ENCODE peak calls at places on chromosomes 2 and 18, in ten cellular contexts. L is mesothelial cell of epicardium, K is HFFc6, N is AG09309, D is endothelial cell, J is dorsolateral prefrontal cortex, P is D721Med, E is heart right ventricle, Z is Calu3, T is fibroblast of pulmonary artery. F is an unnamed sample.

GRCh38 chr18:70555046-70555445 is 266.2 kb downstream of the SOCS6 start:
- DNase-seq in K (no peak), D (no peak), P (no peak), Z (no peak), E (no peak), J (no peak), T (no peak), N (no peak), L (no peak), F (no peak)

GRCh38 chr2:71341645-71342044 is 10.1 kb downstream of the ZNF638 start:
- DNase-seq in T (no peak), L (no peak), J (no peak), D (no peak), E (no peak), Z (no peak), N (no peak), K (no peak), P (no peak), F (no peak)

GRCh38 chr2:95052301-95052700 is 26.8 kb downstream of the MAL start:
- DNase-seq in N (no peak), L (no peak), J (no peak), D (no peak), E (no peak), K (no peak), T (no peak), P (no peak), Z (no peak), F (no peak)

GRCh38 chr2:95284886-95285541 is 10.8 kb downstream of the PROM2 start:
- DNase-seq in Z (no peak), T (no peak), D (peak), E (no peak), P (no peak), N (no peak), K (peak), L (no peak), J (no peak), F (no peak)

GRCh38 chr2:188000189-188000588 is 291.5 kb upstream of the GULP1 start:
- DNase-seq in J (no peak), D (no peak), Z (no peak), N (no peak), P (no peak), T (no peak), E (no peak), K (no peak), L (no peak), F (no peak)

GRCh38 chr2:161651547-161651946 is 27.3 kb downstream of the SLC4A10 start:
- DNase-seq in E (no peak), N (no peak), J (no peak), D (no peak), T (no peak), P (no peak), L (no peak), Z (no peak), K (no peak), F (no peak)

GRCh38 chr2:170369894-170370293 is 191.9 kb downstream of the MYO3B start:
- DNase-seq in P (no peak), Z (no peak), J (no peak), K (peak), D (no peak), E (no peak), T (peak), L (no peak), N (no peak), F (no peak)

GRCh38 chr2:11914455-11914854 is 168.0 kb downstream of the LPIN1 start:
- DNase-seq in D (no peak), Z (no peak), T (no peak), J (no peak), K (no peak), N (peak), P (no peak), E (no peak), L (no peak), F (no peak)

GRCh38 chr18:44093253-44093652 is 587.4 kb upstream of the SETBP1 start:
- DNase-seq in L (no peak), J (no peak), T (peak), E (no peak), N (no peak), P (no peak), K (no peak), D (no peak), Z (no peak), F (no peak)

GRCh38 chr2:238785528-238785860 is 62.4 kb upstream of the TWIST2 start:
- DNase-seq in E (no peak), P (no peak), T (no peak), K (peak), N (no peak), J (no peak), D (no peak), Z (no peak), L (no peak), F (no peak)

GRCh38 chr2:23788100-23788499 is 138.8 kb downstream of the ATAD2B start:
- DNase-seq in E (no peak), D (no peak), J (no peak), P (no peak), Z (no peak), L (no peak), K (no peak), T (no peak), N (no peak), F (no peak)

GRCh38 chr18:23958036-23958435 is 56.5 kb upstream of the TTC39C start:
- DNase-seq in E (peak), P (no peak), D (no peak), L (no peak), J (peak), Z (no peak), K (no peak), T (peak), N (no peak), F (no peak)

GRCh38 chr2:102081600-102081999 is 60.9 kb upstream of the IL1R1 start:
- DNase-seq in P (no peak), D (no peak), T (no peak), K (no peak), J (no peak), N (no peak), E (no peak), Z (no peak), L (no peak), F (no peak)

GRCh38 chr2:100173907-100174525 is 31.6 kb upstream of the AFF3 start:
- DNase-seq in K (no peak), Z (no peak), N (peak), P (no peak), J (no peak), D (no peak), L (no peak), E (no peak), T (no peak), F (no peak)

GRCh38 chr2:230602562-230603230 is 109.9 kb upstream of the CAB39 start:
- DNase-seq in D (no peak), K (no peak), E (no peak), T (no peak), J (no peak), P (no peak), Z (no peak), L (no peak), N (no peak), F (no peak)

GRCh38 chr2:1137992-1138391 is 187.3 kb downstream of the SNTG2 start:
- DNase-seq in P (no peak), D (no peak), J (no peak), Z (no peak), E (no peak), K (no peak), T (no peak), L (no peak), N (no peak), F (no peak)

GRCh38 chr2:84817239-84817655 is 63.6 kb downstream of the TRABD2A start:
- DNase-seq in T (no peak), P (no peak), E (no peak), L (no peak), N (no peak), J (no peak), Z (no peak), K (no peak), D (no peak), F (no peak)

GRCh38 chr2:30565860-30566358 is 118.9 kb downstream of the LCLAT1 start:
- DNase-seq in P (no peak), K (no peak), N (peak), Z (no peak), T (peak), L (no peak), D (no peak), E (no peak), J (no peak), F (no peak)

GRCh38 chr2:71640459-71640858 is 187.1 kb downstream of the DYSF start:
- DNase-seq in N (no peak), Z (no peak), J (no peak), L (no peak), T (no peak), E (no peak), P (no peak), K (no peak), D (no peak), F (no peak)

GRCh38 chr18:48028081-48028480 is 97.6 kb upstream of the SMAD2 start:
- DNase-seq in P (no peak), Z (no peak), K (no peak), J (no peak), L (no peak), T (no peak), N (no peak), D (no peak), E (no peak), F (no peak)
- TF ChIP-seq CTCF in P (no peak), Z (no peak), K (peak), J (no peak), L (no peak), T (peak), N (no peak), D (peak), E (no peak), F (peak)

DNA sequence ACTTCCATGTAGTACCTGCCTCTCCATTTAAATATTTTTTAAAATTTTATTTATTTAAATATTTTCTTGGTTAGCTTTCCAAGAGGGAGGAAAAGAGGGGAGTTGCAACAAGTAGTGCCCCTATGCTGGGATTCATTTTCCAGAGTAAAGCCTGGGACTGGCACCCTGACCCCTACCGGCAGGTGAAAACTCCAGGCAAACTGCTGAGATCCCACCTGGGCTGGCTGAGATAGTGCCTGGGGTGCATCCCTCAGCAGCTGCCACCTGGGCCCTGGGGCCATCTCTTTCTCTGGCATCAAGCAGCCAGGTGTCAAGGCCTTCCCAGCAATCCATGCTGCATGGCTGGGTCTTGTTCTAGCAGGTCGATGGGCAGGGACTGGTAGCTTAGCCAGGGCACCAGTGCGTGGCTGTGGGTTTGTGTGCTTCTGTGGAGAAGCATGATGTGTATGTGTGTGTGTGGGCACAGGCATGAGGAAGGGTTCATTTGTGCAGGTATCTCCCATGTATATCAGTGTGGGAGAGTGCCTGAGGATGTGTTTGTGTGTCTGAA is 6.5 kb downstream of the SIX2 start:
- DNase-seq in N (no peak), D (no peak), P (no peak), Z (no peak), L (no peak), E (no peak), J (no peak), T (no peak), K (no peak), F (no peak)
- TF ChIP-seq CTCF in N (no peak), D (no peak), P (no peak), Z (no peak), L (no peak), E (no peak), J (no peak), T (no peak), K (no peak), F (peak)

DNA sequence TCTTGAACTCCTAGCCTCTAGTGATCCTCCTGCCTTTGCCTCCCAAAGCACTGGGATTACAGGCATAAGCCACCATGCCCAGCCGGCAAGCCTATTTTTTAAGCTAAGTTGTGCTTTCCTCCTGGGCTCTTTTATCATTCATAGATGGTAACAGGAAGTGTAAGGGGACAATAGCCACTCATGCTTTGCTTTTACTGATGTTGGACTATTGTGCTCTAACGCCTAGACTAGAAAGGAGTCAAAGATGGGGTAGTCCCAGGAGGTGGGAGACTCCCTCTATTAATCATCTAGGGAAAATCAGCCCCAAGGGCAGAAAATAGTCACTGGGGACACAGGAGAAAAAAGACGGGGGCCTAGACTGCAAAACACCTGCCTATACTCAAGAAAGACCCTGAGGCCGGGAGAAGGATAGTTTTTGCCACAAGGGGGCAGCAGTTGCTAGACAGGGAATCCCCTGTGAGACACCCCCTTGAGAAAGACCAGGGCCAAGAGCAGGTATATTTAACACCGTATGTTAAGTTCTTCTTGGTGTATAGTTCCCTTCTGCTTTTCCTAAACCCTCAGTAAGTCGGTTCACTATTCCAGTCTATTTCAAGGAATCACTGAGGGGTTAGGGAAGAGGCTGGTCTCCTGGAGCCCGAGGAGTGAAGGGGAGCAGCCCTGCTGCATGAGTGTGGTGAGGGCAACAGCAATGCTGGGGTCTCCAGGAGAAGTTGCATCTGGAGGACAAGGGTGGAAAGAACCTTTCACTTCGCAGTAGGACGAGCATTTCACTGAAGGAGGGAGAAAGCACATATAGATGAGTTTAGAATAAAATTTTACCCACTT is 2.1 kb upstream of the CXCR1 start:
- DNase-seq in D (peak), T (peak), L (peak), N (no peak), J (peak), P (no peak), K (no peak), E (peak), Z (peak), F (peak)
- TF ChIP-seq CTCF in D (peak), T (peak), L (peak), N (peak), J (peak), P (peak), K (peak), E (peak), Z (peak), F (peak)

GRCh38 chr2:185676316-185676715 is 62.3 kb upstream of the FSIP2 start:
- DNase-seq in T (no peak), K (no peak), E (no peak), N (no peak), D (no peak), L (no peak), P (no peak), Z (no peak), J (no peak), F (no peak)
- TF ChIP-seq CTCF in T (no peak), K (no peak), E (no peak), N (no peak), D (no peak), L (no peak), P (no peak), Z (no peak), J (no peak), F (no peak)

GRCh38 chr2:172465417-172466334 is 38.3 kb downstream of the ITGA6 start:
- DNase-seq in K (peak), Z (peak), P (no peak), D (peak), J (no peak), L (no peak), E (peak), N (peak), T (peak), F (peak)

GRCh38 chr2:172464340-172465129 is 37.1 kb downstream of the ITGA6 start:
- DNase-seq in E (no peak), J (no peak), P (no peak), T (no peak), N (no peak), D (no peak), K (no peak), L (no peak), Z (no peak), F (no peak)

GRCh38 chr2:172462393-172463381 is 35.3 kb downstream of the ITGA6 start:
- DNase-seq in J (no peak), E (no peak), Z (peak), D (no peak), K (no peak), L (no peak), N (no peak), P (no peak), T (no peak), F (no peak)

GRCh38 chr2:172471168-172471567 is 43.8 kb downstream of the ITGA6 start:
- DNase-seq in N (no peak), E (no peak), T (no peak), L (no peak), P (no peak), D (no peak), J (no peak), Z (no peak), K (no peak), F (no peak)

DNA sequence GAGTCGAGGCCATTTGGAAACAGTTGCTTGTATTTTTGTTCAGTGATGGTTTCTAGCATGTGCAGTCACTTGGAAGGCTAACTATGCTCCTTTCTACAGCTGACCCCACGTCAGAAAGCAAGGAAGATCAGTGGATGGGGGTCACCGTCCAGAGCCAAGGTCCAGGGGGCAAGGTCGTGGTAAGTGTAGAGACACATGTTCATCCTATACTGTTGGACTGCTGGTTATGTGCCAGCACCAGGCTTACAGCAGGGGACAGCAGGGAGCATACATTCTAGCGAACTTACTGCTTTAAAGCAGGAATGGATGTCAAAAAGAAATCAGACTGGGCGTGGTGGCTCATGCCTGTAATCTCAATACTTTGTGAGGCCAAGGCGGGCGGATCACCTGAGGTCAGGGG is 40.0 kb downstream of the ITGA6 start:
- DNase-seq in K (no peak), Z (no peak), E (no peak), D (no peak), L (no peak), N (no peak), J (no peak), P (no peak), T (peak), F (no peak)
- TF ChIP-seq CTCF in K (peak), Z (no peak), E (no peak), D (no peak), L (no peak), N (no peak), J (no peak), P (peak), T (peak), F (no peak)

GRCh38 chr2:177396630-177397460 is 4.3 kb downstream of the AGPS start:
- DNase-seq in K (peak), T (peak), D (no peak), P (no peak), E (no peak), Z (peak), N (no peak), J (no peak), L (no peak), F (no peak)

GRCh38 chr2:177399376-177399775 is 6.8 kb downstream of the AGPS start:
- DNase-seq in N (no peak), D (no peak), P (no peak), Z (no peak), J (no peak), K (no peak), T (no peak), L (no peak), E (no peak), F (no peak)

GRCh38 chr2:177395594-177395993 is 3.0 kb downstream of the AGPS start:
- DNase-seq in K (no peak), P (no peak), T (no peak), D (no peak), Z (no peak), N (no peak), E (no peak), J (no peak), L (no peak), F (no peak)

GRCh38 chr2:177398290-177398683 is 5.7 kb downstream of the AGPS start:
- DNase-seq in T (no peak), D (no peak), L (no peak), N (no peak), Z (no peak), P (no peak), E (no peak), K (no peak), J (no peak), F (no peak)

GRCh38 chr2:177397501-177398289 is 5.1 kb downstream of the AGPS start:
- DNase-seq in P (no peak), L (no peak), Z (peak), K (peak), J (no peak), D (no peak), T (peak), E (no peak), N (peak), F (no peak)
- TF ChIP-seq CTCF in P (no peak), L (no peak), Z (no peak), K (no peak), J (no peak), D (no peak), T (no peak), E (no peak), N (no peak), F (no peak)

DNA sequence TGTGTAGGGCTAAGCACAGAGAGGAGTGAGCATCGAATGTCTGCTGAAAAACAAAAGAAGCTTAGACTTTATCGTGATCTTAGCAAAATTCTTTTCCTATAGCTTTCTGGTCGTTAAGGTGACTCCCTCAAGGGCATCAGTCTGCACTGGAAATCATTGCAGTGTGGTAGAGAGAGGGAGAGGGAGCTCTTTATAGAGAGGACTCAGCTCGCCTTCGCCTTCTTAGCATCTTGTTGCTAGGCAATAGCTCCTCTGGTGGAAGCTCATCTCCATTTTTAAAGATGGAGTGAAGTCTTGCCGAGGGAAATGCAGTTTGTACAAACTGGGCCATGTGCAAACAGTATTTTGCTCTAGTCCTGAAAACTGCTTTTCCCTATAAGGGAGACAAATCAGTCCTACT is 62.9 kb upstream of the SLC38A11 start:
- DNase-seq in E (no peak), L (no peak), D (no peak), N (no peak), K (no peak), J (peak), P (no peak), Z (no peak), T (no peak), F (no peak)
- TF ChIP-seq CTCF in E (no peak), L (no peak), D (no peak), N (no peak), K (peak), J (no peak), P (no peak), Z (no peak), T (no peak), F (no peak)

GRCh38 chr2:104654813-104655212 is 199.1 kb upstream of the POU3F3 start:
- DNase-seq in N (no peak), L (no peak), T (peak), D (no peak), J (no peak), E (peak), K (no peak), P (no peak), Z (no peak), F (no peak)
- TF ChIP-seq CTCF in N (no peak), L (no peak), T (no peak), D (no peak), J (no peak), E (no peak), K (no peak), P (no peak), Z (no peak), F (no peak)

DNA sequence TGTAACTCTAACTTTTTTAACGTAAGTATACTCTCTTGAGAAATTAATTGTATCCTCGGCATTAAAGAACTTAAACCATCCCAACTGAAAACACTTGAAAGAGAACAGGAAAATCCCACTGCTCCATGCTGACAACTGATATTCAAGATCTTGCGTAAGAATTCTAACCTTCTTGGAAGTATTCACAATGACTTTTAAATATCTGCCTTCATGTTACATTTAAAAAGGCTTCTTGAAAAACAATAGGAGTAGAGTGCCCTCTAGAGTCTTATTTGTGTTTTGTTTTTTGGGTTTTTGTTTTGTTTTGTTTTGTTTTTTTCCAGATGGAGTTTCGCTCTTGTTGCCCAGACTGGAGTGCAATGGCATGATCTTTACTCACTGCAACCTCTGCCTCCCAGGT is 65.4 kb upstream of the DNAJC10 start:
- DNase-seq in D (no peak), J (no peak), Z (no peak), N (peak), L (no peak), T (peak), E (no peak), P (no peak), K (peak), F (no peak)
- TF ChIP-seq CTCF in D (peak), J (peak), Z (no peak), N (peak), L (peak), T (peak), E (peak), P (peak), K (peak), F (peak)

GRCh38 chr2:241616168-241617125 is 20.5 kb downstream of the THAP4 start:
- DNase-seq in P (no peak), D (no peak), K (no peak), L (no peak), J (peak), N (no peak), E (no peak), Z (no peak), T (no peak), F (no peak)
- TF ChIP-seq CTCF in P (no peak), D (no peak), K (no peak), L (no peak), J (no peak), N (no peak), E (no peak), Z (no peak), T (no peak), F (no peak)